ENCODE peak calls at places on chromosomes 5 and 9, in eight cellular contexts. S, O, X, J, L, G, F and W are unnamed samples.

GRCh38 chr5:4386152-4386551 is 754.0 kb upstream of the ADAMTS16 start:
- DNase-seq in S (no peak), O (no peak), X (no peak), J (no peak), L (no peak), G (no peak), F (no peak), W (no peak)

GRCh38 chr9:85971731-85972130 is 30.8 kb downstream of the NAA35 start:
- DNase-seq in S (no peak), O (no peak), X (no peak), J (no peak), L (no peak), G (no peak), F (no peak), W (no peak)

GRCh38 chr9:99399476-99399875 is 177.4 kb downstream of the SEC61B start:
- DNase-seq in S (no peak), O (no peak), X (no peak), J (no peak), L (no peak), G (no peak), F (no peak), W (no peak)

GRCh38 chr5:127517480-127518318 is at the start of gene PRRC1:
- DNase-seq in S (peak; percentile 82), O (peak; percentile 88), X (peak; percentile 91), J (peak; percentile 91), L (peak; percentile 62), G (peak; percentile 78), F (peak; percentile 70), W (peak; percentile 93)

GRCh38 chr9:69388596-69388995 is 63.6 kb downstream of the ENTREP1 start:
- DNase-seq in S (no peak), O (no peak), X (no peak), J (no peak), L (no peak), G (no peak), F (no peak), W (no peak)

GRCh38 chr5:58143757-58144156 is 316.1 kb downstream of the PLK2 start:
- DNase-seq in S (no peak), O (no peak), X (no peak), J (no peak), L (no peak), G (no peak), F (no peak), W (no peak)

GRCh38 chr5:172420215-172420934 is 34.0 kb downstream of the SH3PXD2B start:
- DNase-seq in S (no peak), O (no peak), X (peak; percentile 74), J (peak; percentile 76), L (peak; percentile 16), G (no peak), F (no peak), W (no peak)

GRCh38 chr9:71644819-71645362 is 123.4 kb downstream of the CEMIP2 start:
- DNase-seq in S (no peak), O (no peak), X (no peak), J (no peak), L (no peak), G (no peak), F (no peak), W (no peak)

GRCh38 chr9:91803143-91803940 is 146.7 kb downstream of the ROR2 start:
- DNase-seq in S (no peak), O (no peak), X (no peak), J (peak; percentile 66), L (no peak), G (no peak), F (no peak), W (no peak)